ENCODE peak calls at places on chromosomes 7 and 10, in seven cellular contexts. I, W, Y, L, H, A and G are unnamed samples.

GRCh38 chr7:71220210-71220695 is 88.3 kb downstream of the GALNT17 start:
- DNase-seq in I (no peak), W (peak), Y (peak), L (no peak), H (no peak), A (peak), G (no peak)

GRCh38 chr7:108078156-108078781 is 51.9 kb downstream of the LAMB4 start:
- DNase-seq in I (no peak), W (peak), Y (no peak), L (no peak), H (no peak), A (no peak), G (no peak)

GRCh38 chr10:131257027-131257426 is 54.5 kb downstream of the TCERG1L start:
- DNase-seq in I (no peak), W (no peak), Y (no peak), L (no peak), H (no peak), A (no peak), G (no peak)

GRCh38 chr10:130233426-130233825 is 97.2 kb downstream of the GLRX3 start:
- DNase-seq in I (no peak), W (no peak), Y (no peak), L (no peak), H (no peak), A (no peak), G (no peak)

GRCh38 chr7:40057292-40057691 is 77.1 kb downstream of the MPLKIP start:
- DNase-seq in I (peak), W (peak), Y (peak), L (no peak), H (no peak), A (no peak), G (no peak)

GRCh38 chr7:75762350-75762917 is 9.6 kb downstream of the CCL26 start:
- DNase-seq in I (no peak), W (peak), Y (no peak), L (no peak), H (no peak), A (no peak), G (peak)

GRCh38 chr10:6416892-6417512 is 163.1 kb downstream of the PRKCQ start:
- DNase-seq in I (no peak), W (peak), Y (no peak), L (no peak), H (no peak), A (no peak), G (peak)

GRCh38 chr7:7182156-7183060 is at the start of gene C1GALT1:
- DNase-seq in I (peak), W (peak), Y (peak), L (peak), H (peak), A (peak), G (peak)

GRCh38 chr7:151552352-151553028 is 32.8 kb upstream of the RHEB start:
- DNase-seq in I (peak), W (no peak), Y (peak), L (no peak), H (no peak), A (peak), G (no peak)

GRCh38 chr7:17153571-17153970 is 144.9 kb upstream of the AHR start:
- DNase-seq in I (no peak), W (no peak), Y (no peak), L (no peak), H (no peak), A (no peak), G (no peak)

GRCh38 chr10:4431114-4431862 is 394.7 kb upstream of the AKR1E2 start:
- DNase-seq in I (no peak), W (no peak), Y (no peak), L (no peak), H (no peak), A (no peak), G (no peak)

GRCh38 chr7:38839846-38840245 is 69.1 kb downstream of the VPS41 start:
- DNase-seq in I (no peak), W (no peak), Y (peak), L (no peak), H (no peak), A (no peak), G (no peak)

GRCh38 chr10:97713351-97713827 is at the start of gene MARVELD1:
- DNase-seq in I (peak), W (peak), Y (peak), L (peak), H (peak), A (peak), G (peak)

GRCh38 chr7:74544706-74545469 is 91.2 kb downstream of the GTF2IRD1 start:
- DNase-seq in I (peak), W (peak), Y (no peak), L (no peak), H (no peak), A (peak), G (no peak)

GRCh38 chr7:151225948-151226510 is 976 bp downstream of the ABCF2 start:
- DNase-seq in I (no peak), W (no peak), Y (no peak), L (no peak), H (no peak), A (no peak), G (no peak)

GRCh38 chr7:50791921-50792341 is 9.2 kb upstream of the GRB10 start:
- DNase-seq in I (no peak), W (peak), Y (no peak), L (peak), H (no peak), A (no peak), G (peak)

GRCh38 chr7:8177109-8177933 is 84.6 kb downstream of the ICA1 start:
- DNase-seq in I (no peak), W (peak), Y (no peak), L (no peak), H (no peak), A (no peak), G (no peak)

GRCh38 chr10:104327745-104328635 is 10.3 kb downstream of the ITPRIP start:
- DNase-seq in I (no peak), W (no peak), Y (peak), L (no peak), H (peak), A (no peak), G (peak)
- TF ChIP-seq POLR2A in I (no peak), W (no peak), Y (no peak), L (no peak), H (no peak), A (no peak), G (peak)

GRCh38 chr10:31318382-31318853 is 598 bp upstream of the ZEB1 start:
- DNase-seq in I (no peak), W (peak), Y (peak), L (peak), H (peak), A (no peak), G (peak)
- TF ChIP-seq POLR2A in I (no peak), W (no peak), Y (peak), L (peak), H (no peak), A (no peak), G (peak)

DNA sequence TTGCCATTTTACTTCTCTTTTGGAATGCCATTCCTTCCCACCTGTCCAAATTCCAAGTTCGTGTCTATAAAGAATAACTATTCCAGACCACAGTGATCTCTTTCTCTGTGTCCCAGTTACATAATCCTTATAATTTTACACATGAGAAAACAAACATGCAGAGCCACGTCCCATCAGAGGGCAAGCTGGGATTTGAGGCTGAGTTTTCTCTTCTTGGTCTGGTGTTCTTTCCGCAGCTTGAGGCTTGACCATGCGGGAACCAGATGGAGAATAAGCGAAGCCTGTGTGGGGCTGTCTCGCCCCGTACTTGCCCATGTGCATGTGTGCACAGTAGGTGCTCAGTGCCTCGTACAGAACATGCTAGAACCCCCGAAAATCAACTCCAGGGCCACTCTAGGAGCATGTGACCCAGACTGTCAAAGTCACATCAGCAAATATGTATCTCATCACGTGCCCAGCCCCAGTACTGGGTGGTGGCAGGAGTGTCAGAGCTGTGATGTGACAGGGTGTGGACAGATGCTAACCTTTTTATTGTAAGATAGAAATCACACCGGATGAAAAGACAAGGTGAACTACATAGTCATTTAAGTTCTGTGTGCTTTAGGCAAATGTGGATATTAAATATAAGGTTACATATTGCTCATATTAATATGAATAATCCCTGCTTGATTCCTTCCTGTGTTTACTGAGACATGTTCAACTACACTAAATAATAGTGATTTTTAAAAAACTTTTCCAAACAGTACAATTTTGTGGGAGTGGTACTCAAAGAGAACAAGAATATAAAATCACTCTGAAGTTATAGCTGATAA is 3.2 kb downstream of the INSIG1 start:
- DNase-seq in I (no peak), W (peak), Y (no peak), L (no peak), H (no peak), A (no peak), G (no peak)
- TF ChIP-seq POLR2A in I (no peak), W (peak), Y (no peak), L (no peak), H (no peak), A (no peak), G (no peak)

DNA sequence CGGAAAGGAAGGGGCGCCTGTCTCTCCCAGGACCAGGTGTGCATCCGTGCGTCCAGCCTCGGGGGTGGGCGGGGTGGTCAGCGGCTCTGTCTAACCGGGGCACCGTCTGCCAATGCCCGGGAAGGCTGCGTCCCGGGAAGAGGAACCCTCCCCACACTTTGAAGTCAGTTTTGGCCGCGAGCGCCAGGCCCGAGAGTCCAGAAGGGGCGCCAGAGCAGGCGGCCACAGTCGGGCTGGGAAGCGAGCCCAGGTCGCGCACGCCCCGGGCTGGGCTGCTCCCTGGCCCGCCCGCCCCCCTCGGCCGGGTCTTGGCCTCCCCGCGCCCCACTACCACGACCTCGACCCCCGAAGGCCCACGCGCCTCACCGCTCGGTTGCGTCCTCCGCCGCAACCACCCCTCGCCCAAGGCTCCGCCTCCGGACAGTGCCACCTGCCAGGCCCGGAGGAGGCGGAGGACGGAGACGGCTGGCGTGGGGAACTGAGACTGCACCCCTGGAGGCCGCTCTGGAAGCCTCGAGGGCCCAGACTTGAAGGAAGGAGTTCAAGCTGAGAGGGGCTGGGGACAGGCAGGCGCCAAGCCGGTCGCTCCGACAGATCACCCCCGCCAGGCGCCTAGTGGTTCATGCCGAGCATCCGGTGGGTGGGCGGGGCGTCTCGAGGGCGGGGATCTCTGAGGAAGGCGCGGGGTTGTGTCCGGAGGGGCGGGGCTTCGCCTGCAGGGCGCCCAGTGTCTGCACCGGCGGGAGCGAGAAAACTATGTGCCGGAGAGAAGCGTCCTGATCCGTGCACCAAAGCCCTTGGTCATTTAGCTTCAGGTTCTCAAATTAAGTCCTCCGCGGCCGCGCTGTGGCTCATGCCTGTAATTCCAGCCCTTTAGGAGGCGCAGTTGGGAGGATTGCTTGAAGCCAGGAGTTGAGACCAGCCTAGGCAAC is at the start of gene BRAT1:
- DNase-seq in I (peak), W (peak), Y (peak), L (peak), H (peak), A (peak), G (peak)
- TF ChIP-seq POLR2A in I (peak), W (peak), Y (peak), L (peak), H (no peak), A (no peak), G (peak)

DNA sequence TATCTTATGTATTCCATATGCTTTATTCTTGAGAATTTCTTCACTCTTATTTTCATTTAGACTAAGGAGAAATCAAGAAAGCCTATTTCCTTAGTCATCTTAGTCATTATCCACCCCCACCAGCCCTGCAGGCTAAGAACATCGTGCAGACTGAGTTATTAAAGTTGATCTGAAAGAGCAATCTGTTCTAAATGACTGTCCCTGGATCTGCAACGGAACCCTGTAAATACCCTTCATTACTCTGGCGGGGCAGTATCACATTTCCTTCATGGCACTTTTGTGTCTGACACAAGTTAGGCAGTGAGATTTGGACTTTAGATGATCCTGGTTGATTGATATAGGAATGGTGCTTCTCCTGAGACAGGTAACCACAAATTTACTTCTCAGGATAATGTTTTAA is 3.5 kb upstream of the MYPN start:
- DNase-seq in I (no peak), W (no peak), Y (no peak), L (no peak), H (no peak), A (no peak), G (peak)
- TF ChIP-seq POLR2A in I (no peak), W (no peak), Y (no peak), L (no peak), H (no peak), A (no peak), G (no peak)

GRCh38 chr10:624605-625334 is 64.7 kb downstream of the DIP2C start:
- DNase-seq in I (peak), W (peak), Y (peak), L (peak), H (peak), A (peak), G (peak)
- TF ChIP-seq POLR2A in I (no peak), W (no peak), Y (no peak), L (no peak), H (no peak), A (no peak), G (no peak)

GRCh38 chr10:73096041-73096451 is 620 bp downstream of the P4HA1 start:
- DNase-seq in I (peak), W (peak), Y (peak), L (peak), H (peak), A (peak), G (peak)
- TF ChIP-seq POLR2A in I (no peak), W (no peak), Y (no peak), L (peak), H (no peak), A (no peak), G (peak)